ENCODE peak calls at places on chromosomes 5 and 9, in five cellular contexts. One of them, this sample, is unnamed.

GRCh38 chr5:33315170-33315569 is 125.6 kb upstream of the TARS1 start:
- DNase-seq in amygdala: no peak
- DNase-seq in gastrocnemius medialis: no peak
- DNase-seq in SK-N-SH: no peak
- DNase-seq in AG08395: no peak
- DNase-seq in this sample: no peak

GRCh38 chr5:150307617-150308426 is 5.1 kb upstream of the ARSI start:
- DNase-seq in amygdala: peak
- DNase-seq in gastrocnemius medialis: no peak
- DNase-seq in SK-N-SH: no peak
- DNase-seq in AG08395: no peak
- DNase-seq in this sample: no peak

GRCh38 chr9:105539452-105539851 is 18.5 kb upstream of the FKTN start:
- DNase-seq in amygdala: no peak
- DNase-seq in gastrocnemius medialis: no peak
- DNase-seq in SK-N-SH: no peak
- DNase-seq in AG08395: no peak
- DNase-seq in this sample: no peak

GRCh38 chr9:69981686-69982450 is 61.8 kb upstream of the MAMDC2 start:
- DNase-seq in amygdala: no peak
- DNase-seq in gastrocnemius medialis: no peak
- DNase-seq in SK-N-SH: no peak
- DNase-seq in AG08395: peak
- DNase-seq in this sample: no peak

GRCh38 chr5:154196955-154197652 is 6.6 kb downstream of the GALNT10 start:
- DNase-seq in amygdala: peak
- DNase-seq in gastrocnemius medialis: no peak
- DNase-seq in SK-N-SH: peak
- DNase-seq in AG08395: no peak
- DNase-seq in this sample: no peak

GRCh38 chr9:108673386-108673785 is 182.4 kb downstream of the ACTL7B start:
- DNase-seq in amygdala: no peak
- DNase-seq in gastrocnemius medialis: no peak
- DNase-seq in SK-N-SH: no peak
- DNase-seq in AG08395: peak
- DNase-seq in this sample: no peak

GRCh38 chr9:71352837-71353236 is 231.4 kb upstream of the TRPM3 start:
- DNase-seq in amygdala: no peak
- DNase-seq in gastrocnemius medialis: no peak
- DNase-seq in SK-N-SH: no peak
- DNase-seq in AG08395: no peak
- DNase-seq in this sample: no peak

GRCh38 chr9:32398207-32398606 is 13.8 kb downstream of the ACO1 start:
- DNase-seq in amygdala: peak
- DNase-seq in gastrocnemius medialis: no peak
- DNase-seq in SK-N-SH: no peak
- DNase-seq in AG08395: peak
- DNase-seq in this sample: no peak

This sample was measured in hypothalamus.